ENCODE peak calls at places on chromosome 10, in five cellular contexts. One of them, this sample, is unnamed.

GRCh38 chr10:52672880-52673279 is 99.7 kb downstream of the MBL2 start:
- DNase-seq in PC-9: no peak
- DNase-seq in HT-29: no peak
- DNase-seq in EH: no peak
- DNase-seq in T1000: no peak
- DNase-seq in this sample: no peak

GRCh38 chr10:60578217-60578616 is 188.5 kb upstream of the ANK3 start:
- DNase-seq in PC-9: peak; percentile 40
- DNase-seq in HT-29: peak; percentile 13
- DNase-seq in EH: no peak
- DNase-seq in T1000: no peak
- DNase-seq in this sample: no peak

GRCh38 chr10:87598700-87599099 is 61.0 kb upstream of the PAPSS2 start:
- DNase-seq in PC-9: no peak
- DNase-seq in HT-29: no peak
- DNase-seq in EH: no peak
- DNase-seq in T1000: no peak
- DNase-seq in this sample: no peak

GRCh38 chr10:120971671-120972070 is 120.5 kb downstream of the WDR11 start:
- DNase-seq in PC-9: no peak
- DNase-seq in HT-29: no peak
- DNase-seq in EH: no peak
- DNase-seq in T1000: no peak
- DNase-seq in this sample: no peak

GRCh38 chr10:49332333-49332732 is 33.4 kb downstream of the C10orf71 start:
- DNase-seq in PC-9: no peak
- DNase-seq in HT-29: no peak
- DNase-seq in EH: no peak
- DNase-seq in T1000: no peak
- DNase-seq in this sample: no peak

GRCh38 chr10:125214283-125214570 is 53.9 kb upstream of the CTBP2 start:
- DNase-seq in PC-9: no peak
- DNase-seq in HT-29: no peak
- DNase-seq in EH: no peak
- DNase-seq in T1000: no peak
- DNase-seq in this sample: no peak

GRCh38 chr10:62185914-62186692 is 82.5 kb downstream of the RTKN2 start:
- DNase-seq in PC-9: no peak
- DNase-seq in HT-29: no peak
- DNase-seq in EH: no peak
- DNase-seq in T1000: no peak
- DNase-seq in this sample: no peak

GRCh38 chr10:107545717-107546116 is 381.2 kb upstream of the SORCS1 start:
- DNase-seq in PC-9: no peak
- DNase-seq in HT-29: no peak
- DNase-seq in EH: no peak
- DNase-seq in T1000: no peak
- DNase-seq in this sample: no peak

GRCh38 chr10:23157691-23158369 is 34.3 kb upstream of the PTF1A start:
- DNase-seq in PC-9: no peak
- DNase-seq in HT-29: peak; percentile 47
- DNase-seq in EH: peak; percentile 39
- DNase-seq in T1000: no peak
- DNase-seq in this sample: peak; percentile 48

GRCh38 chr10:5945561-5946418 is 31.6 kb downstream of the IL15RA start:
- DNase-seq in PC-9: no peak
- DNase-seq in HT-29: no peak
- DNase-seq in EH: peak; percentile 99
- DNase-seq in T1000: no peak
- DNase-seq in this sample: peak; percentile 93

GRCh38 chr10:31353574-31353973 is 34.6 kb downstream of the ZEB1 start:
- DNase-seq in PC-9: peak; percentile 85
- DNase-seq in HT-29: peak; percentile 71
- DNase-seq in EH: peak; percentile 65
- DNase-seq in T1000: no peak
- DNase-seq in this sample: peak; percentile 68

GRCh38 chr10:110033724-110034235 is 26.0 kb downstream of the ADD3 start:
- DNase-seq in PC-9: no peak
- DNase-seq in HT-29: no peak
- DNase-seq in EH: peak; percentile 34
- DNase-seq in T1000: no peak
- DNase-seq in this sample: no peak

GRCh38 chr10:28331821-28332220 is 29.0 kb upstream of the MPP7 start:
- DNase-seq in PC-9: no peak
- DNase-seq in HT-29: no peak
- DNase-seq in EH: peak; percentile 93
- DNase-seq in T1000: no peak
- DNase-seq in this sample: peak; percentile 89

GRCh38 chr10:78594938-78595645 is 473.7 kb upstream of the ZMIZ1 start:
- DNase-seq in PC-9: no peak
- DNase-seq in HT-29: no peak
- DNase-seq in EH: no peak
- DNase-seq in T1000: no peak
- DNase-seq in this sample: no peak

GRCh38 chr10:3963191-3963673 is 178.2 kb upstream of the KLF6 start:
- DNase-seq in PC-9: peak; percentile 73
- DNase-seq in HT-29: peak; percentile 86
- DNase-seq in EH: no peak
- DNase-seq in T1000: no peak
- DNase-seq in this sample: no peak

GRCh38 chr10:1270490-1270889 is 214.3 kb downstream of the WDR37 start:
- DNase-seq in PC-9: no peak
- DNase-seq in HT-29: no peak
- DNase-seq in EH: no peak
- DNase-seq in T1000: no peak
- DNase-seq in this sample: no peak

GRCh38 chr10:78774999-78775711 is 293.6 kb upstream of the ZMIZ1 start:
- DNase-seq in PC-9: no peak
- DNase-seq in HT-29: no peak
- DNase-seq in EH: peak; percentile 76
- DNase-seq in T1000: no peak
- DNase-seq in this sample: no peak

GRCh38 chr10:4770766-4771553 is 55.0 kb upstream of the AKR1E2 start:
- DNase-seq in PC-9: peak; percentile 86
- DNase-seq in HT-29: peak; percentile 82
- DNase-seq in EH: peak; percentile 96
- DNase-seq in T1000: no peak
- DNase-seq in this sample: peak; percentile 92

GRCh38 chr10:22489467-22489866 is 144.2 kb downstream of the SPAG6 start:
- DNase-seq in PC-9: no peak
- DNase-seq in HT-29: no peak
- DNase-seq in EH: no peak
- DNase-seq in T1000: no peak
- DNase-seq in this sample: no peak

GRCh38 chr10:3427846-3428442 is 255.4 kb upstream of the PITRM1 start:
- DNase-seq in PC-9: no peak
- DNase-seq in HT-29: no peak
- DNase-seq in EH: no peak
- DNase-seq in T1000: no peak
- DNase-seq in this sample: no peak

GRCh38 chr10:100208271-100208670 is 21.1 kb downstream of the CHUK start:
- DNase-seq in PC-9: no peak
- DNase-seq in HT-29: no peak
- DNase-seq in EH: no peak
- DNase-seq in T1000: no peak
- DNase-seq in this sample: no peak

GRCh38 chr10:58851606-58852005 is 324.8 kb upstream of the PHYHIPL start:
- DNase-seq in PC-9: no peak
- DNase-seq in HT-29: no peak
- DNase-seq in EH: peak; percentile 47
- DNase-seq in T1000: no peak
- DNase-seq in this sample: peak; percentile 54

GRCh38 chr10:93386496-93387369 is 95.4 kb downstream of the MYOF start:
- DNase-seq in PC-9: no peak
- DNase-seq in HT-29: no peak
- DNase-seq in EH: peak; percentile 71
- DNase-seq in T1000: no peak
- DNase-seq in this sample: peak; percentile 62

GRCh38 chr10:49571419-49571818 is 32.5 kb upstream of the ERCC6 start:
- DNase-seq in PC-9: no peak
- DNase-seq in HT-29: no peak
- DNase-seq in EH: peak; percentile 50
- DNase-seq in T1000: no peak
- DNase-seq in this sample: peak; percentile 27

GRCh38 chr10:71970331-71970730 is 6.1 kb downstream of the CHST3 start:
- DNase-seq in PC-9: peak; percentile 59
- DNase-seq in HT-29: peak; percentile 66
- DNase-seq in EH: peak; percentile 32
- DNase-seq in T1000: no peak
- DNase-seq in this sample: peak; percentile 25

GRCh38 chr10:111098679-111099437 is 22.0 kb downstream of the ADRA2A start:
- DNase-seq in PC-9: peak; percentile 49
- DNase-seq in HT-29: peak; percentile 54
- DNase-seq in EH: peak; percentile 19
- DNase-seq in T1000: no peak
- DNase-seq in this sample: peak; percentile 22

GRCh38 chr10:78327778-78328591 is 294.3 kb downstream of the RPS24 start:
- DNase-seq in PC-9: no peak
- DNase-seq in HT-29: no peak
- DNase-seq in EH: no peak
- DNase-seq in T1000: no peak
- DNase-seq in this sample: no peak

GRCh38 chr10:68327889-68328786 is 3.7 kb upstream of the HNRNPH3 start:
- DNase-seq in PC-9: no peak
- DNase-seq in HT-29: peak; percentile 33
- DNase-seq in EH: peak; percentile 74
- DNase-seq in T1000: no peak
- DNase-seq in this sample: peak; percentile 74

GRCh38 chr10:19811517-19811916 is 4.7 kb upstream of the PLXDC2 start:
- DNase-seq in PC-9: no peak
- DNase-seq in HT-29: peak; percentile 36
- DNase-seq in EH: no peak
- DNase-seq in T1000: no peak
- DNase-seq in this sample: no peak

GRCh38 chr10:111037868-111038267 is 39.0 kb upstream of the ADRA2A start:
- DNase-seq in PC-9: no peak
- DNase-seq in HT-29: no peak
- DNase-seq in EH: no peak
- DNase-seq in T1000: no peak
- DNase-seq in this sample: no peak